ENCODE peak calls at places on chromosomes 13 and 19, in eight cellular contexts. H is NCI-H526 treated with DMSO at 0.1 percent for 48 hours; C is globus pallidus; U is KBM-7; K is NCI-H1105; F is activated CD4-positive, alpha-beta T cell treated with anti-CD3 and anti-CD28 coated beads, Interleukin-2, amount 50 U/mL, for 1 hour; E is GM06990; X is WTC11. D is an unnamed sample.

GRCh38 chr19:47110521-47111080 is 3.0 kb downstream of the ZC3H4 start:
- DNase-seq in H (peak), C (no peak), U (peak), K (no peak), F (peak), E (no peak), X (no peak), D (no peak)

GRCh38 chr13:23599083-23599925 is 29.1 kb downstream of the TNFRSF19 start:
- DNase-seq in H (no peak), C (no peak), U (no peak), K (no peak), F (no peak), E (no peak), X (peak), D (no peak)

GRCh38 chr19:39506944-39507714 is 7.8 kb upstream of the SELENOV start:
- DNase-seq in H (peak), C (no peak), U (peak), K (peak), F (peak), E (peak), X (peak), D (peak)

GRCh38 chr19:7550987-7551761 is 15.7 kb downstream of the PNPLA6 start:
- DNase-seq in H (peak), C (peak), U (no peak), K (no peak), F (peak), E (no peak), X (peak), D (peak)

GRCh38 chr13:99968521-99969367 is 2.8 kb downstream of the ZIC5 start:
- DNase-seq in H (no peak), C (no peak), U (no peak), K (no peak), F (no peak), E (no peak), X (peak), D (no peak)

GRCh38 chr13:74550039-74550438 is 415.8 kb upstream of the KLF12 start:
- DNase-seq in H (no peak), C (no peak), U (no peak), K (no peak), F (no peak), E (no peak), X (no peak), D (no peak)

GRCh38 chr19:51366050-51366998 is at the start of gene ETFB:
- DNase-seq in H (peak), C (peak), U (peak), K (peak), F (peak), E (peak), X (peak), D (peak)

GRCh38 chr13:72886272-72887062 is 104.5 kb downstream of the PIBF1 start:
- DNase-seq in H (no peak), C (no peak), U (no peak), K (no peak), F (no peak), E (no peak), X (no peak), D (no peak)

GRCh38 chr19:571127-571974 is 1.0 kb upstream of the BSG start:
- DNase-seq in H (peak), C (no peak), U (peak), K (peak), F (peak), E (peak), X (peak), D (no peak)

GRCh38 chr13:75482070-75482819 is at the start of gene TBC1D4:
- DNase-seq in H (peak), C (peak), U (peak), K (peak), F (peak), E (peak), X (peak), D (peak)